ENCODE peak calls at places on chromosomes 11 and 22, in nine cellular contexts. G is neural progenitor cell, K is HCT116, P is OCI-LY7, W is hepatocyte, L is GM23248, C is MM.1S, F is PC-3, U is SK-N-SH. R is an unnamed sample.
A peak's percentile ranks its signal among the peaks of the same experiment; 100 is the strongest.

GRCh38 chr11:2267306-2267861 is 3.0 kb downstream of the ASCL2 start:
- DNase-seq in G (no peak), K (no peak), P (no peak), W (no peak), L (no peak), C (no peak), F (no peak), U (no peak), R (no peak)

GRCh38 chr11:65308281-65308891 is 6.3 kb upstream of the CDC42EP2 start:
- DNase-seq in G (no peak), K (no peak), P (no peak), W (no peak), L (no peak), C (no peak), F (no peak), U (no peak), R (no peak)

GRCh38 chr11:45754261-45754709 is 50.7 kb upstream of the SLC35C1 start:
- DNase-seq in G (no peak), K (no peak), P (no peak), W (peak; percentile 67), L (no peak), C (no peak), F (no peak), U (peak; percentile 39), R (peak; percentile 11)

GRCh38 chr11:27281740-27282139 is 81.3 kb downstream of the CCDC34 start:
- DNase-seq in G (no peak), K (no peak), P (no peak), W (no peak), L (no peak), C (no peak), F (no peak), U (no peak), R (no peak)

GRCh38 chr22:37309221-37310074 is 27.1 kb downstream of the CYTH4 start:
- DNase-seq in G (no peak), K (no peak), P (peak; percentile 79), W (no peak), L (no peak), C (no peak), F (no peak), U (peak; percentile 81), R (no peak)

GRCh38 chr11:69726019-69726418 is 22.2 kb upstream of the FGF19 start:
- DNase-seq in G (no peak), K (no peak), P (no peak), W (no peak), L (no peak), C (no peak), F (no peak), U (no peak), R (no peak)

GRCh38 chr11:10603721-10604297 is 35.3 kb upstream of the LYVE1 start:
- DNase-seq in G (no peak), K (no peak), P (no peak), W (no peak), L (no peak), C (no peak), F (no peak), U (no peak), R (no peak)

GRCh38 chr11:61587541-61587941 is 6.7 kb upstream of the SYT7 start:
- DNase-seq in G (peak; percentile 87), K (no peak), P (no peak), W (peak; percentile 81), L (peak; percentile 76), C (no peak), F (peak; percentile 32), U (no peak), R (peak; percentile 90)

GRCh38 chr11:46382644-46383403 is 1.4 kb downstream of the MDK start:
- DNase-seq in G (peak; percentile 72), K (no peak), P (no peak), W (peak; percentile 68), L (peak; percentile 73), C (no peak), F (peak; percentile 36), U (peak; percentile 83), R (peak; percentile 89)

GRCh38 chr11:92415246-92415645 is 190.6 kb downstream of the FAT3 start:
- DNase-seq in G (no peak), K (no peak), P (no peak), W (no peak), L (peak; percentile 45), C (no peak), F (no peak), U (no peak), R (no peak)

GRCh38 chr11:67998150-67999045 is 5.5 kb downstream of the UNC93B1 start:
- DNase-seq in G (no peak), K (no peak), P (peak; percentile 56), W (no peak), L (no peak), C (no peak), F (no peak), U (peak; percentile 10), R (no peak)

GRCh38 chr11:46051102-46051501 is 70.2 kb downstream of the PHF21A start:
- DNase-seq in G (no peak), K (no peak), P (no peak), W (no peak), L (no peak), C (no peak), F (no peak), U (peak; percentile 22), R (no peak)

GRCh38 chr22:38788417-38788816 is 5.5 kb downstream of the DNAL4 start:
- DNase-seq in G (no peak), K (no peak), P (no peak), W (peak; percentile 64), L (peak; percentile 96), C (no peak), F (peak; percentile 26), U (peak; percentile 59), R (no peak)

GRCh38 chr11:47378011-47378835 is at the start of gene SPI1:
- DNase-seq in G (no peak), K (no peak), P (peak; percentile 91), W (no peak), L (no peak), C (peak; percentile 19), F (no peak), U (peak; percentile 43), R (peak; percentile 66)

GRCh38 chr11:13216019-13217006 is 61.3 kb upstream of the BMAL1 start:
- DNase-seq in G (peak; percentile 61), K (peak; percentile 94), P (no peak), W (peak; percentile 44), L (peak; percentile 99), C (no peak), F (peak; percentile 94), U (no peak), R (peak; percentile 35)

GRCh38 chr11:69471329-69472052 is 10.0 kb upstream of the LINC01488 start:
- DNase-seq in G (peak; percentile 90), K (no peak), P (no peak), W (no peak), L (no peak), C (no peak), F (no peak), U (no peak), R (peak; percentile 37)

GRCh38 chr11:56013805-56014204 is 13.6 kb upstream of the OR5AS1 start:
- DNase-seq in G (no peak), K (no peak), P (no peak), W (no peak), L (no peak), C (peak; percentile 63), F (no peak), U (no peak), R (no peak)

DNA sequence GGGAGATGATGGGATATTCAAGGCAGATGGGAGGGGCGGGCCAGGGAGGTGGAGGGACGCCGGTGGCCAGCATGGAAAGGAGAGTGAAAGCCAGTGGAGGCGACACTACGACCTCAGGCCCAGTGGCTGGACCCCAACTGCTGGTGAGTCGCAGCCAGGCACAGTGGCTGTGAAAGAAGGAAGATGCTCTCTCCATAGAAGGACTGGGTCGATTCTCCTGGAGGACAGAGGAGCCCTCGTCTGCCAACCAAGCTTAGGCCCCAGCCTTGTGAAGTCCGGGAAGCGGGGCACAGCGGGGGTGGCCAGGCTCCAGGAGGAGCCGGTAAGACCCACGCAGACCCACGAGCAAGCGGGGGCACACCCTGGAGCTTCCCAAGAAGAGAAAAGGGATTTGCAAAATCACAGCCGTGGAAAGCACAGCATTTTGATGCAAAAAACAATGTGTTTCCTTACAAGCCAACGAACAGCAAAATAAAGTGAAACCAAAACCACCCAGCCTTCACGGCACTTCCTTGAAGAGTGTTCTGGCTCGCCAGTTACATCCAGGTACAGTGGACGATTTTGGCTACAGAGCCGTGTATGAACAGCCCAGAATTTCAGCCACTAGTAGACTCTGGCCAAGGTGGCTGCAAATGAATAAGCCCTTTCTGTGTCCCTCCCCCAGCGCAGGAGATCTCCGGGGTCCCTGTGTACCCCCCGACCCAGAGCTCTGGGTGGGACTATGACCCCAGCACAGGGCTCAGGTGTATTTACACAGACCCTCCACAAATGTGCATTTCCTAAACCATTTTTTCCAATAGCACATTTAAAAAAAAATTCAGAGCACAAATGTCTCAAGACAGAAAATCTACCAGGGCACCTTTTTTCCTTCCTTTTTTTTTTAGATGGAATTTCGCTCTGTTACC is 96.9 kb downstream of the TRMU start:
- DNase-seq in G (no peak), K (no peak), P (peak; percentile 79), W (no peak), L (no peak), C (peak; percentile 85), F (no peak), U (no peak), R (no peak)
- TF ChIP-seq EZH2phosphoT487 in G (no peak), K (no peak), P (no peak), W (no peak), L (no peak), C (no peak), F (no peak), U (no peak), R (no peak)

GRCh38 chr22:22821340-22821739 is 66.3 kb upstream of the IGLL5 start:
- DNase-seq in G (no peak), K (no peak), P (no peak), W (no peak), L (no peak), C (no peak), F (no peak), U (no peak), R (no peak)
- H3K4me3 ChIP-seq in G (no peak overlapping the region), K (no peak overlapping the region), P (no peak overlapping the region), W (no peak overlapping the region), L (no peak overlapping the region), C (no peak overlapping the region), F (no peak overlapping the region), U (no peak overlapping the region), R (no peak overlapping the region)

DNA sequence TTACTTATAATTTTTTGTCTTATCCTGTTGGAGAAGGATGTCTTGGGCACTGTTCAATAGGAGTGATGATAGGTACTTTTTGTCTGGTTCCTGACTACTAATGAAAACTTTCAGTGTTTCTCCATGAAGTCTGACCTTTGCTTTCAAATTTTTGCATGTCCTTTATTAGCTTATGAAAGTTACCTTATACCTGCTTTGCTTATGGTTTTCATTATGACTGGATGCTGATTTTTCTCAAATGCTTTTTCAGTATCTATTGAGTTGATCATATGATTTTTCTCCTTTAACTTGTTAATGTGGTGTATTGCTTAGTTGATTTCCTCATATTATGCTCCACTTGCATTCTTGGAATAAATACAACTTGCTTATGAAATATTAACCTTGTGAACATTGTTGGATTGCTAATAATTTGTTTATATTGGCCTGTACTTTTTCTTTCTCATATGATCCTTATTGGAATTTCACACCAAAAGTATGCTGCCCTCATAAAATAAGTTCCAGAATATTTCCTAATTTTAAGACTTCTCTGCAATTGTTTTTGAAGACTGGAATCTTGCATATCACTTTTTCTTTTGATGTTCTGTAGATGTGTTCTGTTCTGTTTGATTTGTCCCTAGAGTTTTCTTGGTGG is 85.0 kb upstream of the SC5D start:
- DNase-seq in G (no peak), K (no peak), P (no peak), W (no peak), L (peak; percentile 1), C (no peak), F (no peak), U (no peak), R (no peak)
- H3K36me3 ChIP-seq in G (no peaks in the 10 kb centered on the region), K (no peaks in the 10 kb centered on the region), P (no peaks in the 10 kb centered on the region), W (no peaks in the 10 kb centered on the region), L (no peaks in the 10 kb centered on the region), C (no peaks in the 10 kb centered on the region), F (no peaks in the 10 kb centered on the region), U (no peaks in the 10 kb centered on the region), R (no peaks in the 10 kb centered on the region)

GRCh38 chr22:49933236-49933921 is 14.9 kb downstream of the CRELD2 start:
- DNase-seq in G (no peak), K (no peak), P (no peak), W (peak; percentile 34), L (no peak), C (no peak), F (no peak), U (peak; percentile 61), R (no peak)
- TF ChIP-seq EZH2phosphoT487 in G (no peak), K (no peak), P (no peak), W (no peak), L (no peak), C (no peak), F (no peak), U (no peak), R (no peak)